ENCODE peak calls at places on chromosomes 4 and X, in four cellular contexts. I is spleen, P is H1, O is HL-60. N is an unnamed sample.

GRCh38 chrX:41655101-41655500 is 33.7 kb upstream of the GPR34 start:
- DNase-seq in O (no peak), P (no peak), I (no peak), N (no peak)

GRCh38 chrX:124335598-124335997 is 3.1 kb downstream of the TEX13D start:
- DNase-seq in O (no peak), P (no peak), I (no peak), N (no peak)

GRCh38 chr4:150598906-150599305 is 17.0 kb downstream of the MAB21L2 start:
- DNase-seq in P (no peak), I (no peak), O (no peak), N (no peak)

GRCh38 chr4:20192754-20193521 is 58.8 kb upstream of the SLIT2 start:
- DNase-seq in P (no peak), I (no peak), O (no peak), N (no peak)

GRCh38 chr4:176902710-176903323 is 110.1 kb upstream of the VEGFC start:
- DNase-seq in I (no peak), O (no peak), P (no peak), N (no peak)

GRCh38 chr4:101102114-101102752 is 245.1 kb downstream of the PPP3CA start:
- DNase-seq in I (no peak), O (no peak), P (no peak), N (no peak)

GRCh38 chr4:81650871-81651270 is 179.2 kb upstream of the RASGEF1B start:
- DNase-seq in I (no peak), O (no peak), P (no peak), N (no peak)

GRCh38 chr4:106369456-106370060 is 980 bp upstream of the GIMD1 start:
- DNase-seq in I (no peak), P (peak; percentile 17), O (peak; percentile 61), N (no peak)

GRCh38 chrX:16528620-16529019 is 121.3 kb upstream of the S100G start:
- DNase-seq in O (peak; percentile 10), I (no peak), P (no peak), N (no peak)

GRCh38 chrX:118739577-118739976 is 12.2 kb downstream of the IL13RA1 start:
- DNase-seq in I (no peak), P (no peak), O (no peak), N (no peak)

GRCh38 chr4:172515266-172515879 is 653.2 kb upstream of the GALNT7 start:
- DNase-seq in O (no peak), P (peak; percentile 15), I (no peak), N (no peak)

GRCh38 chr4:31788676-31789075 is 1068.5 kb downstream of the PCDH7 start:
- DNase-seq in P (no peak), I (no peak), O (no peak), N (no peak)

GRCh38 chrX:84340981-84341380 is 153.0 kb upstream of the RPS6KA6 start:
- DNase-seq in O (no peak), P (no peak), I (no peak), N (no peak)

GRCh38 chrX:74061879-74062278 is 242.1 kb upstream of the ZCCHC13 start:
- DNase-seq in O (no peak), P (no peak), I (no peak), N (no peak)

GRCh38 chr4:38752393-38752961 is 30.3 kb downstream of the TLR10 start:
- DNase-seq in I (no peak), O (no peak), P (no peak), N (no peak)

DNA sequence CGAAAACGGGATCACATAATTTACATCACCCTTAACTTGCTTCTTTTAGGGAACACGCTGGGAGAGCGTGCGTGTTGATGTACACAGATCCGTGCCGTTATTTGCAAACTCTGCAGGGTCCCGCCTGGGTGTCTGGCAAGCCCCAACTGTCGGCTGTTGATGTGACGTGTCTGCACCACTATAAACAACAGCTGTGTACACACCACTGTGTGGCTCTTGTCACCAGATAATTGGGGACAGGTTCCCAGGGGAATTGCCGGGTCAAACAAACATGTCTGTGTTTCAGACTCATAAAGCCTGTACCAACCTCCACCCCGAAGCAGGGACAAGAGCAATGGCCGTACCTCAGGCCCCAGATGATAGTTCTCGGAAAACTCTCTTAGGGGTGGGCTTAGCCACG is 105.0 kb upstream of the AFAP1 start:
- DNase-seq in O (no peak), I (no peak), P (no peak), N (no peak)
- TF ChIP-seq POLR2AphosphoS5 in O (no peak), I (no peak), P (no peak), N (no peak)

GRCh38 chrX:68429216-68429615 is 4.1 kb downstream of the OPHN1 start:
- DNase-seq in I (no peak), P (no peak), O (no peak), N (no peak)

GRCh38 chrX:68432648-68433047 is 647 bp downstream of the OPHN1 start:
- DNase-seq in I (no peak), O (no peak), P (no peak), N (no peak)

GRCh38 chrX:68431836-68432235 is 1.5 kb downstream of the OPHN1 start:
- DNase-seq in O (no peak), I (no peak), P (no peak), N (no peak)

GRCh38 chrX:68433981-68434299 is 645 bp upstream of the OPHN1 start:
- DNase-seq in O (no peak), I (no peak), P (no peak), N (no peak)

GRCh38 chrX:68433155-68433980 is at the start of gene OPHN1:
- DNase-seq in O (peak; percentile 15), I (peak; percentile 81), P (peak; percentile 34), N (no peak)
- TF ChIP-seq POLR2AphosphoS5 in O (no peak), I (peak; percentile 56), P (peak; percentile 73), N (peak; percentile 16)

DNA sequence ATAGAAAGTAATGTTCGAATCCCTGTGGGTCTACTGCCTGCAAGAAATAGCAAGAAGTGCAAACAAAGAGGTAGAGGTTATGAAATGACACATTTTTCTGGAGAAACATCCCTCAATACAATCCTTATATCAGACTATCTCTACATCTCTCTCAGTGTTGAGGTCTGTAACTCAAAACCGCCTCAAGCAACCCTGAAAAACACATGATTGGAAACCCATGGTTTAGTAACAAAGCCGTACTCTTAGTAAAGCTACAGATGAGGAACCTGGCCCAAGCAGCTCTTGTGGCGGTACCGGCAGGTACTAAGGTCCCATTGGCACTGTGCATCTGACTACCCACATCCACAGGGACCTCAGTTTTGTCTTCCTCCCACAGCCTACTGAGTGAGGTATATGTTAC is 53.9 kb downstream of the IRF2 start:
- DNase-seq in O (no peak), P (no peak), I (no peak), N (no peak)
- TF ChIP-seq POLR2AphosphoS5 in O (no peak), P (no peak), I (no peak), N (no peak)

DNA sequence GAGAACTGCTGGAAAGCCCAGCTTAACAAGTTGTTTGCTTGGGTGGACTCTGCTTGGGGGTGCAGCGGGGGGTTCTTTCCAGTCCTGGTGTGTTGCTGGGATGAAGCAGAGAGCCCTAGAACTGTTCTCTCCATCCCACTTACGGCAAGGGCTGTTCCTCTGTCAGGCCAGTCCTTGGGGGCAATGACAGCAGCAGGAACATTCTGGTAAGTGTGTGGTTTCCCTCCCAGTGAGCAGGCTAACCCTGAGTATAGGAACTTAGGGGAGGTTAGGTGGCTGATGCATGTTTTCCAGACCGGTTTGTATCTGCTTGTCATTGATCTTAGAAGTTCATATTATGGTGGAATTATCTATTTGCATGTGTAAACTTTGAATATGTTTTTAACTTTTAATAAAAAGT is 46.9 kb upstream of the TLR2 start:
- DNase-seq in O (no peak), P (no peak), I (no peak), N (no peak)
- TF ChIP-seq POLR2AphosphoS5 in O (no peak), P (no peak), I (no peak), N (no peak)

DNA sequence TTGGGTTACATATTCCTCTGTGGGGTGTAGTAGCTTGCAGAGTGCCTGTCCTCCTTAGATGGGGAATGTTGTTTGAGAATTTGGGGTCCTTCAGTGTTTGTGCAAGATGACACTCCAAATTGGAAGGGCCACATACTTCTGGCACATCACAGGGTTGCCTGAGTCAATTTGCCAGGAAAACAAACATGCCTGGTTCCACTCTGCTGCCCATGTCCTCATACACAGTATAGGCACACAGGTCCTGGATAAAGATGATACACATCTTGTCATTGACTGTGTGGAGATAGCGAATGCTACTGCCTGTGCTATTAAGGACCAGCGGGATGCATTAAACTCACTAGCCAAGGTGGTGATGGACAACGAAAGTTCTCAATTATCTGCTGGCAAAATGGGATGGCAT is 11.2 kb upstream of the LAP3 start:
- DNase-seq in I (no peak), P (no peak), O (no peak), N (no peak)
- TF ChIP-seq POLR2AphosphoS5 in I (no peak), P (no peak), O (no peak), N (no peak)

DNA sequence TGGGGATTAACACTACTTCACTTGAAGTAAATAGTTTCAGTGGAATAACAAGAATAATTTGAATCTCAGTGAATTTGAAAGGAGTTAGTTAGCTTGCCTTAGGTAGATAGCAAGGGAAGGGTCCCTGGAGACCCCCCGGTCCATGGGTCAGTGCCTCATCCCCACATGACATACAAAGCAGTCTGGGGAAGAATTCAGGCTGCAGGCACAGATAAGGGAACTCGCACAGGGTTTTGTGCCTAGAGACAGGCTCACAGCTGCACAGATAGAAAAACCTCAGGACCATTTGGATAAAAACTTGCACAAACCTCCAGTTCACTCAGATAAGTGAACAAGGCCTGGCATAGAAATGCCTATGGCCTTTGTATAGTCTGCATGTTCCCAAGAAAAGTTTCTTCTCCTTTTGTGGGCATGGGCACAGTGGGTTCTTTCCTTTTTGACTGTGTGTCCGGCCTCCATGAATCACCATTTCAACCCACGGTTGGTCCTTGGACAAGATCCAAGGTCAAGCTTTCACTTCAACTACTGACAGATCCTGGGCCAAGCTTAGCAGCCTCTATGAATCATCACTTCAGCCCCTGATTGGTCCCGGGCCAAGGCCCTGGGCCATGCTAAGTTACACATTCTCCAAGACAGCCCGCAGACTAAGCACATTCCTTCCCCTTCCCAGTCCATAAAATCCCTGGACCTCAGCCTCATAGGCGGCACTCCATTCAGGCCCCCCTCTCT is 108.3 kb upstream of the KLHL4 start:
- DNase-seq in I (peak; percentile 61), P (no peak), O (no peak), N (no peak)
- TF ChIP-seq POLR2AphosphoS5 in I (no peak), P (no peak), O (no peak), N (peak; percentile 12)

DNA sequence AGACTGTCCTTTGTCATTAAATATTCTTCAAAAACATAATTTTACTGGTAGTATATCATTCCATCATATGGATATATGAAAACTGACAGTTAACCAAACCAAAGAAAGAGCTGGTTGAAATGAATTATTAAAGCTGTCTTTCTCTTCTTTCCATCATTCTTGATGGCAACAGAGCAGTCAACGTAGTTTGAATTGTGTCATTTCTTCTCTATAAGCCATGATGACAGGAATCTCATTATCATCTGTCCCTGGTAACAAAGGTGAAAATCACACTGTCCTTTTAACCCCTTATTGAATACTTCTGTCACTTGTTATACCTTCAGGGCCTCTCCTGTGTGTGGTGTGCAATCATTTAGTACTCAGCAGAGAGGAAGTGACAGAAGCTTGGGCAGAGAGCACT is 197.0 kb upstream of the SLITRK2 start:
- DNase-seq in O (no peak), I (no peak), P (no peak), N (no peak)
- TF ChIP-seq POLR2AphosphoS5 in O (no peak), I (no peak), P (no peak), N (no peak)

N was measured in vagina.